ENCODE peak calls at places on chromosome 21, in five cellular contexts. H, E, K, Y and R are unnamed samples.

GRCh38 chr21:31554511-31555022 is 104.9 kb upstream of the SOD1 start:
- DNase-seq in Y (peak), K (no peak), H (no peak), E (peak), R (no peak)

GRCh38 chr21:27649323-27649722 is 682.4 kb upstream of the ADAMTS5 start:
- DNase-seq in Y (no peak), E (no peak), K (no peak), H (no peak), R (no peak)

GRCh38 chr21:29677326-29677725 is 262.5 kb downstream of the GRIK1 start:
- DNase-seq in K (no peak), Y (no peak), E (no peak), H (no peak), R (no peak)

GRCh38 chr21:32412998-32413504 is 545 bp downstream of the EVA1C start:
- DNase-seq in Y (peak), H (peak), E (no peak), K (no peak), R (peak)

GRCh38 chr21:29017639-29018237 is 1.4 kb downstream of the RWDD2B start:
- DNase-seq in Y (no peak), K (no peak), H (no peak), E (no peak), R (no peak)

GRCh38 chr21:27636671-27637070 is 669.8 kb upstream of the ADAMTS5 start:
- DNase-seq in K (peak), Y (no peak), H (no peak), E (no peak), R (no peak)

GRCh38 chr21:38503588-38503987 is 5.3 kb upstream of the ERG start:
- DNase-seq in E (peak), H (no peak), K (no peak), Y (no peak), R (no peak)

GRCh38 chr21:21624674-21625073 is 626.5 kb downstream of the NCAM2 start:
- DNase-seq in Y (no peak), K (no peak), E (no peak), H (no peak), R (no peak)

GRCh38 chr21:31447477-31447876 is 103.4 kb upstream of the TIAM1 start:
- DNase-seq in H (no peak), Y (no peak), E (no peak), K (no peak), R (no peak)

GRCh38 chr21:42429021-42429420 is 25.3 kb downstream of the UBASH3A start:
- DNase-seq in K (no peak), Y (no peak), H (no peak), E (no peak), R (no peak)

GRCh38 chr21:25176637-25177412 is 430.5 kb downstream of the MRPL39 start:
- DNase-seq in K (no peak), E (no peak), H (no peak), Y (no peak), R (no peak)

GRCh38 chr21:35139382-35139715 is 90.2 kb upstream of the RUNX1 start:
- DNase-seq in E (no peak), Y (no peak), K (no peak), H (no peak), R (no peak)

GRCh38 chr21:42081931-42082381 is 10.8 kb downstream of the UMODL1 start:
- DNase-seq in K (no peak), H (no peak), Y (no peak), E (no peak), R (no peak)

GRCh38 chr21:14864211-14865021 is 200.4 kb downstream of the NRIP1 start:
- DNase-seq in Y (peak), H (no peak), K (peak), E (peak), R (peak)

GRCh38 chr21:26761174-26761915 is 83.9 kb downstream of the ADAMTS1 start:
- DNase-seq in H (no peak), K (no peak), E (no peak), Y (no peak), R (no peak)

GRCh38 chr21:35075546-35075945 is 26.4 kb upstream of the RUNX1 start:
- DNase-seq in Y (no peak), H (no peak), E (no peak), K (no peak), R (no peak)

GRCh38 chr21:34613679-34614442 is 1.1 kb downstream of the RCAN1 start:
- DNase-seq in H (no peak), Y (peak), K (no peak), E (no peak), R (no peak)

GRCh38 chr21:34844924-34845238 is 176.1 kb downstream of the CLIC6 start:
- DNase-seq in E (no peak), H (no peak), K (no peak), Y (peak), R (no peak)

GRCh38 chr21:32196001-32196400 is 82.8 kb downstream of the MIS18A start:
- DNase-seq in H (no peak), K (no peak), Y (no peak), E (no peak), R (no peak)

GRCh38 chr21:16634522-16634914 is 878.3 kb upstream of the CXADR start:
- DNase-seq in Y (peak), H (no peak), E (no peak), K (peak), R (no peak)

GRCh38 chr21:15967661-15968060 is 237.9 kb downstream of the USP25 start:
- DNase-seq in K (no peak), Y (no peak), E (no peak), H (no peak), R (no peak)

GRCh38 chr21:41877901-41878830 is 978 bp downstream of the PRDM15 start:
- DNase-seq in Y (peak), E (no peak), H (no peak), K (no peak), R (peak)

GRCh38 chr21:32516729-32517649 is 68.3 kb downstream of the TCP10L start:
- DNase-seq in H (no peak), E (no peak), Y (peak), K (no peak), R (no peak)

GRCh38 chr21:29155118-29155932 is 24.9 kb downstream of the MAP3K7CL start:
- DNase-seq in H (no peak), K (no peak), Y (peak), E (no peak), R (no peak)